ENCODE peak calls at places on chromosome 14, in four cellular contexts. J is astrocyte, L is tibial nerve, O is uterus. Y is an unnamed sample.
A peak's percentile ranks its signal among the peaks of the same experiment; 100 is the strongest.

GRCh38 chr14:25001096-25001982 is 48.6 kb downstream of the STXBP6 start:
- DNase-seq in L (no peak), J (peak; percentile 51), O (no peak), Y (no peak)

GRCh38 chr14:63076476-63076875 is 31.2 kb upstream of the KCNH5 start:
- DNase-seq in J (no peak), O (no peak), L (no peak), Y (no peak)

GRCh38 chr14:103848720-103849077 is 1.3 kb upstream of the PPP1R13B start:
- DNase-seq in J (no peak), L (no peak), O (no peak), Y (no peak)

GRCh38 chr14:72023128-72024042 is 91.2 kb downstream of the RGS6 start:
- DNase-seq in O (no peak), L (no peak), J (no peak), Y (no peak)

GRCh38 chr14:102872020-102872419 is 50.4 kb upstream of the AMN start:
- DNase-seq in O (no peak), J (no peak), L (no peak), Y (peak; percentile 17)

GRCh38 chr14:80996049-80996901 is 40.9 kb downstream of the TSHR start:
- DNase-seq in O (no peak), L (no peak), J (peak; percentile 65), Y (peak; percentile 38)

GRCh38 chr14:98826618-98827017 is 445.4 kb downstream of the BCL11B start:
- DNase-seq in J (no peak), L (no peak), O (no peak), Y (peak; percentile 8)

GRCh38 chr14:72545411-72546311 is 348.2 kb downstream of the DPF3 start:
- DNase-seq in O (no peak), L (no peak), J (no peak), Y (no peak)

GRCh38 chr14:35292770-35293561 is 784 bp downstream of the PSMA6 start:
- DNase-seq in L (no peak), O (no peak), J (peak; percentile 6), Y (no peak)

GRCh38 chr14:48751293-48751692 is 834.9 kb downstream of the RPS29 start:
- DNase-seq in L (no peak), O (no peak), J (no peak), Y (no peak)

DNA sequence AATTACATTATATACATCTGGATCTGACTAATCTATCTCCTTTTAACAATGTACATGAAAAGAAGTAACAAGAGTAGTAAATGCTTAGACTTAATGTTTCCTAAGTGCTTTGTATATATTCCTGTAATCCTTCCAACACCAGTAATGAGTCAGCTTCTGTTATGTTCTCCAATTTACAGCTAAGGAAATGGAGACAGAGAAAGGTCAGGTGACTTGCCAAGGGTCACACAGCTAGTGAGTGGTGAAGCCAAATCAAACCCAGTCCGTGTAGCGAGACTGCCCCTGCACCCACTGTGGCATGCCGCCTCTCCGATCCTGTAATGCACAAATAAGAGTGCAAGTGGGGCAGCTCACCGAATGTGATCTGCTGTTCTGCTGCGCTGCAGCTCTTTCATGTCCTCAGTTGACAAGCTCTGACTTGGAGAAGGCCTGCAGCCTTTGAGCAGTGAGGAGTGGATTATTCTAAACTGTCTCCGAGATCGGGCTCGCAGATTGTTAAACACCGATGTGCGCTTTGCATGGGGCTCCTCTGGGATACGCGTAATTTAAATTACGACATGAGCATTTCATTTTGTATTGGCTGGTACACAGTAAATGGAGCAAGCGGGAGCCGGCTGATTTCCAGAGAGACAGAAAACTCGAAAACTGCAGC is 65.1 kb upstream of the KTN1 start:
- DNase-seq in L (no peak), O (no peak), J (peak; percentile 84), Y (no peak)
- H3K4me3 ChIP-seq in L (no peak overlapping the region), O (no peak overlapping the region), J (no peak overlapping the region), Y (no peak overlapping the region)

GRCh38 chr14:33617154-33617553 is 333.7 kb downstream of the EGLN3 start:
- DNase-seq in L (no peak), O (no peak), J (peak; percentile 93), Y (no peak)
- H3K9me3 ChIP-seq in L (no peaks in the 10 kb centered on the region), O (no peaks in the 10 kb centered on the region), J (no peaks in the 10 kb centered on the region), Y (no peaks in the 10 kb centered on the region)

GRCh38 chr14:101657372-101657771 is 96.1 kb downstream of the DIO3 start:
- DNase-seq in J (no peak), L (no peak), O (no peak), Y (no peak)

GRCh38 chr14:101654051-101654450 is 92.8 kb downstream of the DIO3 start:
- DNase-seq in J (no peak), L (no peak), O (no peak), Y (no peak)
- H3K27me3 ChIP-seq in J (peaks cover 32% of the 10 kb centered on the region), L (no peaks in the 10 kb centered on the region), O (no peaks in the 10 kb centered on the region), Y (no peaks in the 10 kb centered on the region)

GRCh38 chr14:33954016-33954598 is 3.2 kb upstream of the EGLN3 start:
- DNase-seq in J (no peak), O (no peak), L (no peak), Y (no peak)

GRCh38 chr14:33950320-33951182 is at the start of gene EGLN3:
- DNase-seq in O (peak; percentile 94), J (peak; percentile 64), L (peak; percentile 58), Y (peak; percentile 40)

GRCh38 chr14:33952541-33952940 is 1.7 kb upstream of the EGLN3 start:
- DNase-seq in J (no peak), O (no peak), L (no peak), Y (no peak)

GRCh38 chr14:33949051-33950037 is 1.5 kb downstream of the EGLN3 start:
- DNase-seq in L (no peak), J (no peak), O (no peak), Y (no peak)

DNA sequence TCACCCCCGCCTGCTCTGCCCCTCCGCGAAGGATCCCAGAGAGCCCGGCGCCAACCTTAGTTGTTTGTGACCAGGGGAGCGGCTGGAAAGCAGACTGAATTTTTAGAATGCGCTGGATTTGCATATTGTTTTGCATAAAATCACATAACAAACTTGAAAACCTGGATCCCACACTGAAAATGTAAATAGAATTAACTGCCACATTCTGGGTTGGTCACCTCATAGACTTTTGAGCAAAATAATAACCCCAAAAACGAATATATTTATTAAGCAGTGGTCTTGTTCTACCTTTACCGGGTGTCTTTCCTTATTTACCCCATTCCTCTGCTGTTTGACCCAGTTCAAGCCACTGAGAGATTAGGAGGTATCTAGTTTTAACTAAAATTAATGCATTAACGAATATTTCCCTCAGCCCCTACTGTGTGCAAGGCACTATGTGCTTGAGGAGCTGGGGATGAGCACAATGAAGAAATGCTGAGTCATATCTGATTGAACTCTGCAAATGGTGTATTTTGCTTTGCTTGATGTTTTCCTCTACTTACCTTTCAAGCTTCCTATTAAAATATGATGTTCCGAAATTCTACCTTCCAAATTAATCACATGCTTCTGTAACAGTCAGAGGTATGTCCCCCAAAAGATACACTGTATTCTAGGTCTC is 438 bp upstream of the EGLN3 start:
- DNase-seq in J (no peak), L (no peak), O (no peak), Y (no peak)
- H3K4me3 ChIP-seq in J (peak overlapping the region; percentile 70), L (peak overlapping the region; percentile 59), O (peak overlapping the region; percentile 64), Y (peak overlapping the region; percentile 49)

GRCh38 chr14:50974118-50974517 is 29.8 kb upstream of the PYGL start:
- DNase-seq in O (no peak), J (no peak), L (no peak), Y (no peak)

GRCh38 chr14:50977863-50978520 is 33.7 kb upstream of the PYGL start:
- DNase-seq in J (no peak), L (no peak), O (no peak), Y (no peak)

GRCh38 chr14:50978888-50979287 is 34.6 kb upstream of the PYGL start:
- DNase-seq in O (no peak), J (no peak), L (no peak), Y (no peak)

GRCh38 chr14:50980451-50980850 is 36.2 kb upstream of the PYGL start:
- DNase-seq in L (no peak), O (no peak), J (no peak), Y (no peak)

GRCh38 chr14:50978521-50978871 is 34.2 kb upstream of the PYGL start:
- DNase-seq in J (no peak), O (no peak), L (no peak), Y (no peak)
- H3K9me3 ChIP-seq in J (no peaks in the 10 kb centered on the region), O (no peaks in the 10 kb centered on the region), L (no peaks in the 10 kb centered on the region), Y (no peaks in the 10 kb centered on the region)

GRCh38 chr14:54806616-54807015 is 96.0 kb downstream of the GCH1 start:
- DNase-seq in O (no peak), L (no peak), J (no peak), Y (no peak)

GRCh38 chr14:54804720-54805060 is 97.9 kb downstream of the GCH1 start:
- DNase-seq in J (no peak), O (no peak), L (no peak), Y (no peak)

GRCh38 chr14:54805521-54806322 is 96.9 kb downstream of the GCH1 start:
- DNase-seq in O (peak; percentile 84), J (peak; percentile 51), L (peak; percentile 70), Y (peak; percentile 62)

GRCh38 chr14:54803926-54804719 is 98.5 kb downstream of the GCH1 start:
- DNase-seq in L (no peak), O (no peak), J (no peak), Y (no peak)

DNA sequence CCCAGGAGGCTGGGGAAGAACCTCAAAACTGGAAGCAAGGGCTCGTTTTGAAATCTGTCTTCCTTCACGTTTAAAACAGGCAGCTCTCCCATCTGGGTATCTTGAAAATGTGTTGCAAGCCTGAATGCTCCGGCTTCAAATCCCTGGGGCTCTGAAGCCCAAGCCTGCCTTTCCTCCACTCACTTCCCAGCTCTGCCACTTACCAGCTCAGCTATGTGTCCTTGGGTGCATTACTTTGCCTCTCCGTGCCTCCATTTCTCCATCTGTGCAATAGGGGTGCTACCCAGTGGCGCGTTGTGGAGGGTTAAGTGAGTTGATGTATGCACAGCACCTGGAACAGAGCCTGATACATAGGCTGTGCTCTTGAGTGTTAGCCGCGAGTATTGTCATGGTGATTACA is 97.5 kb downstream of the GCH1 start:
- DNase-seq in J (no peak), O (no peak), L (no peak), Y (no peak)
- H3K27me3 ChIP-seq in J (no peaks in the 10 kb centered on the region), O (no peaks in the 10 kb centered on the region), L (no peaks in the 10 kb centered on the region), Y (no peaks in the 10 kb centered on the region)

GRCh38 chr14:56224691-56225681 is 106.8 kb downstream of the PELI2 start:
- DNase-seq in L (no peak), O (no peak), J (no peak), Y (no peak)
- H3K4me3 ChIP-seq in L (no peak overlapping the region), O (no peak overlapping the region), J (no peak overlapping the region), Y (no peak overlapping the region)

DNA sequence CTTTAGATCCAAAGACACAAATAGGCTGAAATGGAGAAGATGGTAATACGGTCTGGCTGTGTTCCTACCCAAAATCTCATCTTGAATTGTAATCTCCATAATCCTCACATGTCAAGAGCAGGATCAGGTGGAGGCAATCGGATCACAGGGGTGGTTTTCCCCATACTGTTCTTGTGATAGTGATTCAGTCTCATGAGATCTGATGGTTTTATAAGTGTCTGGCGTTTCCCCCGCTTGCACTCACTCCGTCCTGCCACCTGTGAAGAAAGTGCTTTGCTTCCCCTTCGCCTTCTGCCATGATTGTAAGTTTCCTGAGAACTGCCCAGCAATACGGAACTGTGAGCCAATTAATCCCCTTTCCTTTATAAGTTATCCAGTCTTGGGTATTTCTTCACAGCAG is 1795.5 kb upstream of the FLRT2 start:
- DNase-seq in O (no peak), J (no peak), L (no peak), Y (no peak)
- H3K9me3 ChIP-seq in O (no peaks in the 10 kb centered on the region), J (no peaks in the 10 kb centered on the region), L (no peaks in the 10 kb centered on the region), Y (no peaks in the 10 kb centered on the region)

Y was measured in CD4-positive, alpha-beta memory T cell.